ENCODE peak calls at places on chromosomes 3 and 15, in eight cellular contexts. Z is A172; A is MV-4-11; X is AG08395; O is LHCN-M2; Q is Daoy; I is fibroblast of the aortic adventitia; G is stimulated activated naive CD4-positive, alpha-beta T cell. T is an unnamed sample.

GRCh38 chr3:139982404-139982803 is 47.4 kb downstream of the CLSTN2 start:
- DNase-seq in Q (no peak), G (no peak), O (no peak), Z (no peak), X (no peak), A (no peak), I (peak; percentile 6), T (peak; percentile 2)

GRCh38 chr15:37907136-37907535 is 27.3 kb upstream of the TMCO5A start:
- DNase-seq in G (no peak), A (no peak), X (no peak), O (no peak), Z (peak; percentile 64), Q (peak; percentile 73), I (no peak), T (no peak)

GRCh38 chr3:13718437-13718836 is 161.4 kb downstream of the WNT7A start:
- DNase-seq in X (no peak), Q (no peak), A (no peak), O (no peak), G (no peak), Z (no peak), I (no peak), T (no peak)

GRCh38 chr15:90103669-90104329 is 1.5 kb upstream of the IDH2 start:
- DNase-seq in O (no peak), A (no peak), I (no peak), G (no peak), Q (no peak), X (no peak), Z (no peak), T (no peak)

GRCh38 chr3:72338082-72338941 is 509.9 kb downstream of the SHQ1 start:
- DNase-seq in O (peak; percentile 58), Q (peak; percentile 20), A (no peak), X (no peak), Z (no peak), I (no peak), G (no peak), T (no peak)

GRCh38 chr3:58521002-58521670 is 15.9 kb downstream of the ACOX2 start:
- DNase-seq in Q (peak; percentile 62), X (no peak), A (peak; percentile 51), I (no peak), O (peak; percentile 48), Z (peak; percentile 62), G (no peak), T (no peak)

GRCh38 chr3:142929109-142929508 is 34.4 kb downstream of the PAQR9 start:
- DNase-seq in X (peak; percentile 52), Q (peak; percentile 53), Z (peak; percentile 64), G (no peak), A (peak; percentile 60), O (peak; percentile 34), I (peak; percentile 35), T (peak; percentile 36)

GRCh38 chr3:142278451-142278850 is 53.1 kb upstream of the GK5 start:
- DNase-seq in I (peak; percentile 67), Z (no peak), Q (no peak), G (no peak), O (peak; percentile 40), X (no peak), A (no peak), T (no peak)

GRCh38 chr3:64888840-64889239 is 201.0 kb upstream of the ADAMTS9 start:
- DNase-seq in X (no peak), Q (no peak), Z (no peak), A (no peak), O (no peak), I (no peak), G (no peak), T (no peak)

GRCh38 chr3:126146034-126146433 is 34.4 kb downstream of the ALDH1L1 start:
- DNase-seq in O (no peak), Z (no peak), Q (no peak), G (no peak), I (no peak), A (no peak), X (no peak), T (no peak)

GRCh38 chr3:127747751-127748521 is 74.4 kb downstream of the MGLL start:
- DNase-seq in I (peak; percentile 90), Q (peak; percentile 92), G (no peak), X (peak; percentile 93), Z (peak; percentile 97), A (no peak), O (peak; percentile 100), T (peak; percentile 53)

GRCh38 chr3:117903226-117903625 is 1131.4 kb downstream of the IGSF11 start:
- DNase-seq in G (no peak), Z (no peak), I (peak; percentile 91), X (peak; percentile 43), A (no peak), O (peak; percentile 68), Q (no peak), T (no peak)

T was measured in HTR-8/SVneo.